ENCODE peak calls at places on chromosome 2, in four cellular contexts. L is right lobe of liver, X is CD14-positive monocyte, R is brain microvascular endothelial cell. S is an unnamed sample.

GRCh38 chr2:238127165-238128060 is 11.1 kb upstream of the KLHL30 start:
- DNase-seq in X (no peak), R (peak; percentile 51), L (peak; percentile 52), S (peak; percentile 79)

GRCh38 chr2:241750076-241750840 is 15.8 kb downstream of the D2HGDH start:
- DNase-seq in X (no peak), R (no peak), L (no peak), S (no peak)

GRCh38 chr2:86631846-86632485 is 8.3 kb upstream of the RNF103 start:
- DNase-seq in L (no peak), R (no peak), X (no peak), S (no peak)

GRCh38 chr2:24723668-24724067 is 69.5 kb downstream of the PTRHD1 start:
- DNase-seq in L (no peak), R (no peak), X (no peak), S (no peak)

GRCh38 chr2:205590759-205591158 is 91.5 kb upstream of the NRP2 start:
- DNase-seq in X (no peak), L (no peak), R (peak; percentile 55), S (no peak)

GRCh38 chr2:143705108-143705686 is 576.0 kb downstream of the ARHGAP15 start:
- DNase-seq in L (no peak), R (no peak), X (no peak), S (no peak)

GRCh38 chr2:128425731-128426620 is 107.3 kb upstream of the HS6ST1 start:
- DNase-seq in L (peak; percentile 44), X (peak; percentile 36), R (no peak), S (peak; percentile 59)

GRCh38 chr2:241771286-241772062 is 5.1 kb upstream of the GAL3ST2 start:
- DNase-seq in R (no peak), X (no peak), L (no peak), S (peak; percentile 76)

GRCh38 chr2:9288681-9289338 is 82.2 kb downstream of the ASAP2 start:
- DNase-seq in L (no peak), X (no peak), R (peak; percentile 18), S (no peak)

GRCh38 chr2:45812039-45812500 is 160.6 kb downstream of the PRKCE start:
- DNase-seq in L (no peak), R (peak; percentile 43), X (no peak), S (no peak)

GRCh38 chr2:71813801-71814470 is 333.7 kb downstream of the CYP26B1 start:
- DNase-seq in R (no peak), L (no peak), X (no peak), S (no peak)

GRCh38 chr2:151071382-151071781 is 190.3 kb downstream of the RBM43 start:
- DNase-seq in X (no peak), L (no peak), R (peak; percentile 40), S (no peak)
- TF ChIP-seq CTCF in X (no peak), L (peak; percentile 29), R (peak; percentile 73), S (peak; percentile 63)

GRCh38 chr2:116513991-116514390 is 1300.5 kb upstream of the DDX18 start:
- DNase-seq in R (no peak), X (no peak), L (no peak), S (no peak)

GRCh38 chr2:116511426-116511825 is 1303.1 kb upstream of the DDX18 start:
- DNase-seq in X (no peak), L (no peak), R (no peak), S (no peak)

GRCh38 chr2:116510117-116510671 is 1304.3 kb upstream of the DDX18 start:
- DNase-seq in R (no peak), L (no peak), X (no peak), S (no peak)
- TF ChIP-seq CTCF in R (no peak), L (peak; percentile 61), X (no peak), S (peak; percentile 74)

GRCh38 chr2:107817378-107817777 is 9.3 kb upstream of the RGPD4 start:
- DNase-seq in R (no peak), X (no peak), L (no peak), S (no peak)

GRCh38 chr2:107824848-107825563 is 1.7 kb upstream of the RGPD4 start:
- DNase-seq in R (no peak), L (no peak), X (no peak), S (no peak)

DNA sequence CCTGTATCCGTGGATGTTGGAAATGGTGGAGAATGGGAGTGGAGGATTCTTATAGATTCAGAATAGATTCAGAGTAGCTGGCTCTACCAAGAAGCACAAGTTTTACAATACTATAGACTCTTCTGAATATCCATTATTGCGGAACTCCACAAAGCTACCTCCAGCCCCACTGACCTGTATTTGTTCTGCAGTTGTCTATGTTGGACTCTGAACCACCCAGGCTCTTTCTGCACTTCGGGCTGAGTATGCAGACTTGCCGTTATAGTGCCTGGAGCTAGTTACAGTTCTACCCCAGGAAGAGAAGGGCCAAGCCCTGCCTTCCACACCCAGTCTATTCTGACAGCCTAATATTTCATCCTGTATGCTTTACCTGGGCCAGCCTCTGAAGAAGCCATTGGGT is 4.4 kb upstream of the RGPD4 start:
- DNase-seq in R (no peak), X (no peak), L (no peak), S (no peak)
- TF ChIP-seq CTCF in R (no peak), X (no peak), L (no peak), S (no peak)

GRCh38 chr2:201275991-201276390 is 15.7 kb downstream of the CASP8 start:
- DNase-seq in R (no peak), L (no peak), X (no peak), S (no peak)
- TF ChIP-seq CTCF in R (peak; percentile 25), L (no peak), X (peak; percentile 13), S (no peak)

GRCh38 chr2:196808281-196808680 is 874 bp downstream of the C2orf66 start:
- DNase-seq in R (no peak), X (no peak), L (no peak), S (no peak)
- TF ChIP-seq CTCF in R (no peak), X (no peak), L (no peak), S (no peak)